ENCODE peak calls at places on chromosomes 6 and 20, in six cellular contexts. V, G, N, C, D and J are unnamed samples.
A peak's percentile ranks its signal among the peaks of the same experiment; 100 is the strongest.

GRCh38 chr6:26044140-26045045 is 42.8 kb upstream of the HFE start:
- DNase-seq in V (peak; percentile 44), G (no peak), N (peak; percentile 69), C (peak; percentile 34), D (no peak), J (peak; percentile 91)

GRCh38 chr20:16062661-16063591 is 510.3 kb downstream of the KIF16B start:
- DNase-seq in V (no peak), G (no peak), N (no peak), C (no peak), D (no peak), J (no peak)

GRCh38 chr6:143680157-143680556 is 2.4 kb downstream of the PHACTR2 start:
- DNase-seq in V (no peak), G (no peak), N (no peak), C (no peak), D (no peak), J (no peak)

GRCh38 chr6:84522135-84522535 is 242.3 kb downstream of the TBX18 start:
- DNase-seq in V (no peak), G (no peak), N (no peak), C (no peak), D (no peak), J (peak; percentile 46)

GRCh38 chr20:4730782-4731181 is 9.1 kb downstream of the PRND start:
- DNase-seq in V (no peak), G (no peak), N (no peak), C (no peak), D (no peak), J (no peak)

GRCh38 chr6:19472168-19472567 is 365.0 kb upstream of the ID4 start:
- DNase-seq in V (no peak), G (no peak), N (no peak), C (no peak), D (no peak), J (no peak)

GRCh38 chr20:51500936-51501335 is 41.6 kb downstream of the NFATC2 start:
- DNase-seq in V (no peak), G (no peak), N (no peak), C (peak; percentile 29), D (no peak), J (no peak)

GRCh38 chr6:14211596-14211961 is 94.0 kb downstream of the CD83 start:
- DNase-seq in V (peak; percentile 62), G (peak; percentile 74), N (peak; percentile 68), C (no peak), D (peak; percentile 24), J (peak; percentile 90)

GRCh38 chr6:7914991-7915789 is 4.6 kb upstream of the TXNDC5 start:
- DNase-seq in V (peak; percentile 60), G (peak; percentile 62), N (no peak), C (no peak), D (no peak), J (peak; percentile 35)

GRCh38 chr20:32234135-32234808 is 26.6 kb downstream of the POFUT1 start:
- DNase-seq in V (no peak), G (no peak), N (no peak), C (no peak), D (no peak), J (no peak)

GRCh38 chr6:168320661-168321060 is 1.1 kb upstream of the DACT2 start:
- DNase-seq in V (no peak), G (no peak), N (no peak), C (no peak), D (no peak), J (no peak)

GRCh38 chr20:58661298-58662141 is 10.4 kb downstream of the STX16 start:
- DNase-seq in V (no peak), G (no peak), N (no peak), C (peak; percentile 23), D (peak; percentile 8), J (no peak)

GRCh38 chr6:38187688-38188590 is 368.4 kb downstream of the ZFAND3 start:
- DNase-seq in V (no peak), G (no peak), N (no peak), C (no peak), D (no peak), J (no peak)

GRCh38 chr20:38321959-38322598 is 18.1 kb downstream of the BPI start:
- DNase-seq in V (no peak), G (no peak), N (no peak), C (no peak), D (no peak), J (peak; percentile 57)

GRCh38 chr6:163310973-163311383 is 103.5 kb upstream of the QKI start:
- DNase-seq in V (no peak), G (no peak), N (no peak), C (no peak), D (no peak), J (no peak)

GRCh38 chr6:20773822-20774221 is 239.6 kb downstream of the CDKAL1 start:
- DNase-seq in V (no peak), G (no peak), N (no peak), C (no peak), D (no peak), J (no peak)

GRCh38 chr6:157120523-157121232 is 202.6 kb downstream of the TMEM242 start:
- DNase-seq in V (no peak), G (no peak), N (no peak), C (no peak), D (no peak), J (no peak)

GRCh38 chr20:30286157-30286556 is 971.3 kb upstream of the DEFB115 start:
- DNase-seq in V (no peak), G (no peak), N (no peak), C (no peak), D (no peak), J (no peak)

GRCh38 chr6:133241088-133241900 is at the start of gene EYA4:
- DNase-seq in V (peak; percentile 50), G (peak; percentile 73), N (no peak), C (no peak), D (no peak), J (no peak)

GRCh38 chr6:55636406-55637102 is 57.6 kb upstream of the HMGCLL1 start:
- DNase-seq in V (no peak), G (no peak), N (no peak), C (no peak), D (no peak), J (no peak)

GRCh38 chr20:59724457-59725366 is 120.4 kb downstream of the PHACTR3 start:
- DNase-seq in V (no peak), G (peak; percentile 48), N (no peak), C (no peak), D (no peak), J (no peak)

GRCh38 chr6:37794825-37795224 is 24.7 kb upstream of the ZFAND3 start:
- DNase-seq in V (no peak), G (no peak), N (no peak), C (no peak), D (no peak), J (no peak)

GRCh38 chr20:19478320-19478719 is 265.9 kb downstream of the SLC24A3 start:
- DNase-seq in V (no peak), G (no peak), N (no peak), C (no peak), D (no peak), J (no peak)